ENCODE peak calls at places on chromosomes 4 and X, in ten cellular contexts. One of them, this sample, is unnamed.
A peak's percentile ranks its signal among the peaks of the same experiment; 100 is the strongest.

GRCh38 chrX:45850197-45850774 is 649.6 kb upstream of the DIPK2B start:
- DNase-seq in stimulated activated CD8-positive, alpha-beta memory T cell treated with anti-CD3 and anti-CD28 coated beads, Interleukin-4, amount 100 ng/mL, for 24 hours: peak; percentile 7
- DNase-seq in tibial artery: no peak
- DNase-seq in neural crest cell: peak; percentile 1
- DNase-seq in activated CD8-positive, alpha-beta memory T cell treated with anti-CD3 and anti-CD28 coated beads for 1 hour: no peak
- DNase-seq in HEK293T: no peak
- DNase-seq in spleen: no peak
- DNase-seq in NCI-H1105 treated with DMSO at 0.1 percent for 48 hours: peak; percentile 35
- DNase-seq in NCI-H2081: no peak
- DNase-seq in fibroblast of pulmonary artery: no peak
- DNase-seq in this sample: peak; percentile 1

GRCh38 chr4:138310498-138310897 is 68.3 kb upstream of the SLC7A11 start:
- DNase-seq in stimulated activated CD8-positive, alpha-beta memory T cell treated with anti-CD3 and anti-CD28 coated beads, Interleukin-4, amount 100 ng/mL, for 24 hours: no peak
- DNase-seq in tibial artery: no peak
- DNase-seq in neural crest cell: no peak
- DNase-seq in activated CD8-positive, alpha-beta memory T cell treated with anti-CD3 and anti-CD28 coated beads for 1 hour: no peak
- DNase-seq in HEK293T: no peak
- DNase-seq in spleen: no peak
- DNase-seq in NCI-H1105 treated with DMSO at 0.1 percent for 48 hours: no peak
- DNase-seq in NCI-H2081: no peak
- DNase-seq in fibroblast of pulmonary artery: peak; percentile 49
- DNase-seq in this sample: peak; percentile 40

GRCh38 chrX:150363561-150364346 is 637 bp downstream of the MAMLD1 start:
- DNase-seq in stimulated activated CD8-positive, alpha-beta memory T cell treated with anti-CD3 and anti-CD28 coated beads, Interleukin-4, amount 100 ng/mL, for 24 hours: no peak
- DNase-seq in tibial artery: no peak
- DNase-seq in neural crest cell: peak; percentile 5
- DNase-seq in activated CD8-positive, alpha-beta memory T cell treated with anti-CD3 and anti-CD28 coated beads for 1 hour: no peak
- DNase-seq in HEK293T: no peak
- DNase-seq in spleen: peak; percentile 80
- DNase-seq in NCI-H1105 treated with DMSO at 0.1 percent for 48 hours: peak; percentile 34
- DNase-seq in NCI-H2081: no peak
- DNase-seq in fibroblast of pulmonary artery: peak; percentile 45
- DNase-seq in this sample: peak; percentile 34

GRCh38 chr4:5220028-5220427 is 168.7 kb downstream of the STK32B start:
- DNase-seq in stimulated activated CD8-positive, alpha-beta memory T cell treated with anti-CD3 and anti-CD28 coated beads, Interleukin-4, amount 100 ng/mL, for 24 hours: no peak
- DNase-seq in tibial artery: peak; percentile 27
- DNase-seq in neural crest cell: peak; percentile 7
- DNase-seq in activated CD8-positive, alpha-beta memory T cell treated with anti-CD3 and anti-CD28 coated beads for 1 hour: no peak
- DNase-seq in HEK293T: no peak
- DNase-seq in spleen: no peak
- DNase-seq in NCI-H1105 treated with DMSO at 0.1 percent for 48 hours: no peak
- DNase-seq in NCI-H2081: no peak
- DNase-seq in fibroblast of pulmonary artery: peak; percentile 4
- DNase-seq in this sample: peak; percentile 60

GRCh38 chr4:152500798-152501434 is 35.0 kb downstream of the FBXW7 start:
- DNase-seq in stimulated activated CD8-positive, alpha-beta memory T cell treated with anti-CD3 and anti-CD28 coated beads, Interleukin-4, amount 100 ng/mL, for 24 hours: no peak
- DNase-seq in tibial artery: no peak
- DNase-seq in neural crest cell: peak; percentile 72
- DNase-seq in activated CD8-positive, alpha-beta memory T cell treated with anti-CD3 and anti-CD28 coated beads for 1 hour: peak; percentile 39
- DNase-seq in HEK293T: peak; percentile 45
- DNase-seq in spleen: no peak
- DNase-seq in NCI-H1105 treated with DMSO at 0.1 percent for 48 hours: peak; percentile 50
- DNase-seq in NCI-H2081: peak; percentile 59
- DNase-seq in fibroblast of pulmonary artery: peak; percentile 96
- DNase-seq in this sample: peak; percentile 95

GRCh38 chrX:40471965-40472648 is 108.7 kb upstream of the ATP6AP2 start:
- DNase-seq in stimulated activated CD8-positive, alpha-beta memory T cell treated with anti-CD3 and anti-CD28 coated beads, Interleukin-4, amount 100 ng/mL, for 24 hours: no peak
- DNase-seq in tibial artery: no peak
- DNase-seq in neural crest cell: no peak
- DNase-seq in activated CD8-positive, alpha-beta memory T cell treated with anti-CD3 and anti-CD28 coated beads for 1 hour: no peak
- DNase-seq in HEK293T: peak; percentile 38
- DNase-seq in spleen: no peak
- DNase-seq in NCI-H1105 treated with DMSO at 0.1 percent for 48 hours: peak; percentile 89
- DNase-seq in NCI-H2081: peak; percentile 59
- DNase-seq in fibroblast of pulmonary artery: peak; percentile 60
- DNase-seq in this sample: peak; percentile 59

GRCh38 chrX:101595739-101596419 is 21.9 kb downstream of the ARMCX6 start:
- DNase-seq in stimulated activated CD8-positive, alpha-beta memory T cell treated with anti-CD3 and anti-CD28 coated beads, Interleukin-4, amount 100 ng/mL, for 24 hours: no peak
- DNase-seq in tibial artery: no peak
- DNase-seq in neural crest cell: peak; percentile 41
- DNase-seq in activated CD8-positive, alpha-beta memory T cell treated with anti-CD3 and anti-CD28 coated beads for 1 hour: no peak
- DNase-seq in HEK293T: peak; percentile 66
- DNase-seq in spleen: no peak
- DNase-seq in NCI-H1105 treated with DMSO at 0.1 percent for 48 hours: peak; percentile 47
- DNase-seq in NCI-H2081: peak; percentile 38
- DNase-seq in fibroblast of pulmonary artery: peak; percentile 81
- DNase-seq in this sample: peak; percentile 65

GRCh38 chrX:71859637-71860036 is 51.0 kb upstream of the NHSL2 start:
- DNase-seq in stimulated activated CD8-positive, alpha-beta memory T cell treated with anti-CD3 and anti-CD28 coated beads, Interleukin-4, amount 100 ng/mL, for 24 hours: peak; percentile 10
- DNase-seq in tibial artery: no peak
- DNase-seq in neural crest cell: peak; percentile 51
- DNase-seq in activated CD8-positive, alpha-beta memory T cell treated with anti-CD3 and anti-CD28 coated beads for 1 hour: no peak
- DNase-seq in HEK293T: peak; percentile 43
- DNase-seq in spleen: no peak
- DNase-seq in NCI-H1105 treated with DMSO at 0.1 percent for 48 hours: peak; percentile 34
- DNase-seq in NCI-H2081: peak; percentile 23
- DNase-seq in fibroblast of pulmonary artery: peak; percentile 44
- DNase-seq in this sample: peak; percentile 63

GRCh38 chr4:68575081-68575480 is 1.0 kb downstream of the UGT2B17 start:
- DNase-seq in stimulated activated CD8-positive, alpha-beta memory T cell treated with anti-CD3 and anti-CD28 coated beads, Interleukin-4, amount 100 ng/mL, for 24 hours: no peak
- DNase-seq in tibial artery: no peak
- DNase-seq in neural crest cell: no peak
- DNase-seq in activated CD8-positive, alpha-beta memory T cell treated with anti-CD3 and anti-CD28 coated beads for 1 hour: no peak
- DNase-seq in HEK293T: no peak
- DNase-seq in spleen: no peak
- DNase-seq in NCI-H1105 treated with DMSO at 0.1 percent for 48 hours: no peak
- DNase-seq in NCI-H2081: no peak
- DNase-seq in fibroblast of pulmonary artery: no peak
- DNase-seq in this sample: no peak

GRCh38 chr4:171932238-171932637 is 119.0 kb downstream of the GALNTL6 start:
- DNase-seq in stimulated activated CD8-positive, alpha-beta memory T cell treated with anti-CD3 and anti-CD28 coated beads, Interleukin-4, amount 100 ng/mL, for 24 hours: no peak
- DNase-seq in tibial artery: no peak
- DNase-seq in neural crest cell: no peak
- DNase-seq in activated CD8-positive, alpha-beta memory T cell treated with anti-CD3 and anti-CD28 coated beads for 1 hour: no peak
- DNase-seq in HEK293T: no peak
- DNase-seq in spleen: no peak
- DNase-seq in NCI-H1105 treated with DMSO at 0.1 percent for 48 hours: no peak
- DNase-seq in NCI-H2081: no peak
- DNase-seq in fibroblast of pulmonary artery: no peak
- DNase-seq in this sample: no peak

This sample was measured in cardiac muscle cell.